ENCODE peak calls at places on chromosomes 7 and 10, in nine cellular contexts. W is neural progenitor cell, L is cardiac fibroblast, G is GM23338, R is LNCaP clone FGC, Q is choroid plexus epithelial cell, J is heart left ventricle, B is AG04450, V is astrocyte of the spinal cord. X is an unnamed sample.

GRCh38 chr7:25356534-25357151 is 128.4 kb upstream of the NPVF start:
- DNase-seq in R (peak), W (no peak), L (no peak), Q (no peak), V (no peak), G (no peak), B (no peak), J (no peak), X (no peak)

GRCh38 chr10:78777466-78778256 is 291.1 kb upstream of the ZMIZ1 start:
- DNase-seq in G (no peak), R (peak), J (peak), Q (peak), L (peak), B (no peak), W (no peak), V (peak), X (peak)

GRCh38 chr7:155377837-155378579 is 79.9 kb upstream of the EN2 start:
- DNase-seq in V (peak), W (peak), L (peak), J (no peak), G (peak), B (no peak), Q (peak), R (no peak), X (no peak)

GRCh38 chr10:101217450-101218281 is 11.6 kb downstream of the LBX1 start:
- DNase-seq in G (peak), B (no peak), R (no peak), L (peak), V (no peak), Q (peak), W (peak), J (peak), X (no peak)

GRCh38 chr7:158446706-158447105 is 140.9 kb downstream of the PTPRN2 start:
- DNase-seq in W (no peak), J (no peak), L (no peak), B (no peak), V (no peak), Q (no peak), G (no peak), R (no peak), X (no peak)

GRCh38 chr7:143015926-143016490 is 10.9 kb downstream of the OR9A2 start:
- DNase-seq in B (no peak), R (no peak), V (peak), W (no peak), J (no peak), L (no peak), G (no peak), Q (peak), X (no peak)

GRCh38 chr7:69177326-69177897 is 420.9 kb upstream of the AUTS2 start:
- DNase-seq in Q (no peak), L (peak), B (no peak), G (no peak), J (peak), W (no peak), V (no peak), R (no peak), X (no peak)

GRCh38 chr10:17155821-17156220 is 26.2 kb upstream of the CUBN start:
- DNase-seq in V (no peak), J (no peak), W (no peak), B (no peak), Q (no peak), R (no peak), L (no peak), G (no peak), X (no peak)

GRCh38 chr10:79345241-79346011 is 1.8 kb upstream of the PPIF start:
- DNase-seq in W (no peak), V (no peak), Q (no peak), L (peak), B (no peak), R (no peak), G (no peak), J (no peak), X (no peak)

GRCh38 chr7:35513828-35514227 is 181.1 kb downstream of the HERPUD2 start:
- DNase-seq in W (no peak), J (no peak), Q (no peak), V (peak), R (no peak), L (no peak), B (no peak), G (no peak), X (no peak)

GRCh38 chr10:37975407-37975991 is 948 bp downstream of the ZNF25 start:
- DNase-seq in V (peak), R (no peak), Q (peak), L (peak), B (no peak), W (no peak), G (peak), J (no peak), X (no peak)

GRCh38 chr10:69791812-69792211 is 9.9 kb upstream of the COL13A1 start:
- DNase-seq in B (no peak), V (no peak), J (no peak), W (no peak), R (no peak), G (no peak), Q (no peak), L (no peak), X (no peak)

GRCh38 chr7:157412021-157412443 is 75.2 kb downstream of the DNAJB6 start:
- DNase-seq in L (peak), V (peak), B (peak), W (no peak), J (no peak), Q (peak), R (no peak), G (no peak), X (no peak)

GRCh38 chr7:51062222-51062987 is 254.2 kb downstream of the COBL start:
- DNase-seq in W (peak), R (no peak), L (no peak), Q (no peak), G (no peak), V (no peak), J (no peak), B (no peak), X (no peak)

GRCh38 chr10:11573497-11573896 is 38.0 kb downstream of the USP6NL start:
- DNase-seq in B (peak), G (no peak), W (peak), V (peak), J (no peak), L (peak), R (no peak), Q (peak), X (no peak)

GRCh38 chr10:13859979-13860619 is 273.3 kb downstream of the PRPF18 start:
- DNase-seq in R (no peak), Q (no peak), J (no peak), B (no peak), W (no peak), V (no peak), L (peak), G (no peak), X (no peak)

GRCh38 chr7:22730921-22731654 is 4.1 kb downstream of the IL6 start:
- DNase-seq in V (peak), L (peak), J (no peak), R (no peak), Q (peak), W (no peak), G (no peak), B (no peak), X (no peak)

GRCh38 chr10:29324220-29324831 is 35.5 kb downstream of the LYZL1 start:
- DNase-seq in V (peak), R (no peak), G (no peak), J (no peak), Q (no peak), W (no peak), B (no peak), L (no peak), X (no peak)

GRCh38 chr7:138632866-138633602 is 68.1 kb downstream of the SVOPL start:
- DNase-seq in Q (no peak), J (no peak), V (no peak), R (no peak), L (no peak), G (no peak), W (no peak), B (no peak), X (no peak)

GRCh38 chr7:142140560-142140959 is 29.0 kb downstream of the MGAM2 start:
- DNase-seq in V (no peak), W (no peak), Q (no peak), J (no peak), B (no peak), L (no peak), G (no peak), R (no peak), X (no peak)

GRCh38 chr7:127365164-127365956 is 27.1 kb downstream of the ZNF800 start:
- DNase-seq in V (no peak), J (no peak), G (no peak), Q (peak), B (no peak), L (no peak), R (peak), W (no peak), X (no peak)
- TF ChIP-seq CTCF in V (no peak), J (no peak), G (no peak), Q (no peak), B (no peak), L (no peak), R (no peak), W (no peak), X (no peak)

GRCh38 chr10:123413353-123413752 is 252.8 kb upstream of the GPR26 start:
- DNase-seq in Q (no peak), R (no peak), W (no peak), G (no peak), B (no peak), V (no peak), L (no peak), J (no peak), X (no peak)
- TF ChIP-seq CTCF in Q (no peak), R (peak), W (no peak), G (no peak), B (no peak), V (no peak), L (no peak), J (no peak), X (no peak)

GRCh38 chr10:36725581-36726520 is 399.5 kb upstream of the ANKRD30A start:
- DNase-seq in B (peak), R (peak), W (peak), Q (peak), G (peak), V (peak), L (peak), J (peak), X (no peak)
- TF ChIP-seq CTCF in B (peak), R (peak), W (peak), Q (peak), G (peak), V (peak), L (peak), J (peak), X (peak)

DNA sequence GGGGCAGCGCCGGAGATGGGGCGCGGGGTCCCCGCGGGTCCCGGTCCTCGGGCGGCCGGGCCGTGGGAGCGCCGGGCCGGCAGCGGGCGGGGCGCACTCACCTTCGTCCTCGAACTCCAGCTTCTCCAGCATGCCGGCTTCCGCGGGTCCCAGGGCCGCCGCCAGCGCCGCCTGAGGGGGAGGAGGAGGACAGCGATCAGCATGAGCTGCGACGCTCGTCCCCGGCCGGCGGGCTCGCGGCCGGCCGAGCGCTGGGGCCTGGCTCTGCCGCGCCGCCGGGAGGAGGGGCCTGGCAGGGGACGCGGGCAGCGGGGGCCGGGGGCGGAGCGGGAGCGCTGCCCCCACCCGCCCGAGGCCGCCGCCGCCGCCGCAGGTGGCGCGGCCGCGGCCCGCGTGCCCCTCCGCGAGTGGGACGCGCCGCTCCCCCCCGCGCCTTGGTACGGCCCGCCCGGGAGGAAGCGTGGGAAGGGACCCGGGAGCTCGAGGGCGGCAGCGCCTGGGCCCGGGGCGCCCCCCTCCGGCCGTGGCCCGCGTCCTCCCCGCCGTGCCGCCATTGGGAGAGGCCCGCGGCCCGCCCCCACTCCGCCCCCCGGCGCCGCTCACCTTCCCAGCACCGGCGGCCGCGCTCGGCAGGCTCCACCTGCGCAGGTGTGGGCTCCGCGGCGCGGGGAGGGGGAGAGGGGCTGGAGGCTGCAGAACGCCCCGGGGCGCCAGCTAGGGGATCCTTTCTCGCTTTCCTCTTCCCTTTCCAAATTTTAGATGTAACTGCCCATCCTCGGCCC is 112.5 kb upstream of the RHEB start:
- DNase-seq in V (peak), W (peak), J (peak), L (peak), Q (peak), B (peak), G (peak), R (peak), X (peak)
- TF ChIP-seq CTCF in V (peak), W (peak), J (peak), L (no peak), Q (no peak), B (peak), G (no peak), R (peak), X (no peak)

DNA sequence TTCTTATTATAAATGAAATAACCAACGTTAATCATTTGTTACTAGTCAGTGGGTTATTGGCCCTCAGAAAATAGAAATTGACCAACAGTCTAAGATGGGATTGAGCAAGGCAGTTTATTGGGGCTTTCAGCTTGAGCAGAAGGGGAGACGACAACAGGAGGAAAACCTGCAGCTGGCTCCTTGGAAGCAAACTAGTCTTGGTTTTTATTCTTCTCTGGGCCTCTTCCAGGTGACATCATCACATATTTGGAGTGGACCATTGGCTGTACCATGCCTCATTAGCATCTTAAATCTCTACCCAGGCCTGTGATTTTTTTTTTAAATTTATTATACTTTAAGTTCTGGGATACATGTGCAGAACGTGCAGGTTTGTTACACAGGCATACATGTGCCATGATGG is 59.0 kb upstream of the CSTF2T start:
- DNase-seq in R (no peak), J (no peak), L (no peak), G (no peak), V (no peak), B (no peak), W (no peak), Q (no peak), X (no peak)
- TF ChIP-seq CTCF in R (no peak), J (no peak), L (no peak), G (no peak), V (no peak), B (no peak), W (no peak), Q (no peak), X (no peak)

GRCh38 chr7:144454256-144455039 is 51.0 kb upstream of the NOBOX start:
- DNase-seq in W (no peak), G (peak), J (no peak), V (peak), Q (peak), B (no peak), L (peak), R (no peak), X (no peak)
- TF ChIP-seq CTCF in W (peak), G (peak), J (peak), V (peak), Q (peak), B (no peak), L (peak), R (peak), X (no peak)

X was measured in right atrium auricular region.